ENCODE peak calls at places on chromosome 12, in four cellular contexts. A is K562, W is HepG2, V is H1. X is an unnamed sample.

GRCh38 chr12:92608418-92609091 is 94.2 kb upstream of the PLEKHG7 start:
- DNase-seq in A (peak; percentile 44), W (peak; percentile 25), V (no peak), X (peak; percentile 62)

GRCh38 chr12:111773801-111774551 is 7.2 kb downstream of the ALDH2 start:
- DNase-seq in A (no peak), W (peak; percentile 89), V (no peak), X (no peak)

GRCh38 chr12:94141004-94141764 is 7.2 kb upstream of the PLXNC1 start:
- DNase-seq in A (no peak), W (no peak), V (no peak), X (no peak)

GRCh38 chr12:123934829-123935228 is 37.8 kb downstream of the CCDC92 start:
- DNase-seq in A (peak; percentile 30), W (no peak), V (no peak), X (no peak)

GRCh38 chr12:75913502-75914110 is 118.0 kb downstream of the PHLDA1 start:
- DNase-seq in A (peak; percentile 17), W (no peak), V (no peak), X (no peak)

GRCh38 chr12:82688035-82688501 is 1.4 kb downstream of the TMTC2 start:
- DNase-seq in A (no peak), W (no peak), V (no peak), X (peak; percentile 27)

GRCh38 chr12:124727244-124727673 is 136.4 kb downstream of the SCARB1 start:
- DNase-seq in A (peak; percentile 58), W (peak; percentile 67), V (no peak), X (peak; percentile 86)

GRCh38 chr12:54958048-54958658 is 26.4 kb downstream of the TESPA1 start:
- DNase-seq in A (peak; percentile 72), W (peak; percentile 39), V (no peak), X (peak; percentile 70)

GRCh38 chr12:84874125-84874824 is 38.3 kb downstream of the SLC6A15 start:
- DNase-seq in A (peak; percentile 43), W (peak; percentile 38), V (no peak), X (peak; percentile 55)

GRCh38 chr12:15756822-15757221 is 32.4 kb downstream of the EPS8 start:
- DNase-seq in A (no peak), W (no peak), V (no peak), X (no peak)

GRCh38 chr12:51392556-51393237 is 1.5 kb upstream of the GALNT6 start:
- DNase-seq in A (no peak), W (no peak), V (no peak), X (peak; percentile 45)

GRCh38 chr12:51389302-51389999 is 1.8 kb downstream of the GALNT6 start:
- DNase-seq in A (peak; percentile 93), W (no peak), V (no peak), X (no peak)

GRCh38 chr12:51388826-51389225 is 2.4 kb downstream of the GALNT6 start:
- DNase-seq in A (no peak), W (no peak), V (no peak), X (no peak)

GRCh38 chr12:51390457-51391046 is 654 bp downstream of the GALNT6 start:
- DNase-seq in A (no peak), W (no peak), V (no peak), X (no peak)

DNA sequence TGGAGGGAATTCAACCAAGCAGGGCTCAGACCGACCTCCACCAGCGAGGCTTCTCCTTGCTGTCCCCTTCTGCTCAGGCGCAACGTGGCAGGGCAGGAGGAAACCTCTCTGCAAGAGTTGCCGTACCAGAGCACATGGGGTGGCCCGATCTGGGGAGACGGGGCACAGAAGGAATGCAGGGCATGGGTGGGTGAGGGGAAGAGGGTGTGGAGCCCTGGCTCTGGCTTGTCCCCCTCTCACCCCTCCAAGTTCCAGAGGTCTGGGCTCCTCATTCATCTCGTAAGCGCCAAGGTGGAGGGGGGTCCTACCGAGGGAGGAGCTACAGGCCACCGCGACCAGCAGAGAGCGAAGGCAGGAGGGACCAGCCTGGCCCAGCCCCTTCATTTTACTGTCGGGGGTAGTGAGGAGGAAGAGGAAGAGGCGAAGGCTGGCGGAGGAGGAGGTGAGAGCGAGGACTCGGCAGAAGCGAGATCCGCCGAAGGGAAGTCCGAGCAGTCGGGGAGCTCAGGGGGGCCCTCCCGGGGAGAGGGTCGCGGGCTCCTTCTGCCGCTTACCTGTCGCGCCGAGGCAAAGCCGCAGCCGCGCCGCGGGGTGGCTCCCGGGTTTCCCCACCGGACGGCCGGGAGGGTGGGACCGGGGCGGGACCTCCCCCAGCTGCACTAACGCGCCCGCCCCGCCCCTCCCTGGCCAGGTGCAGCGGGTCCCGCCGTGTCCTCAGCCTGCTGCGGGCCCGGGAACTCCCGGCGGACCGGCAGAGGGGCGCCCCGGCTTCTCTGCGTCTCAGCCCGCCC is at the start of gene GALNT6:
- DNase-seq in A (peak; percentile 70), W (no peak), V (peak; percentile 78), X (peak; percentile 28)
- TF ChIP-seq JUN in A (no peak), W (no peak), V (no peak), X (no peak)

GRCh38 chr12:3668479-3669165 is 84.3 kb downstream of the CRACR2A start:
- DNase-seq in A (no peak), W (no peak), V (no peak), X (no peak)
- H3K9ac ChIP-seq in A (no peak overlapping the region), W (no peak overlapping the region), V (no peak overlapping the region), X (no peak overlapping the region)

GRCh38 chr12:4114986-4115385 is 158.6 kb upstream of the CCND2 start:
- DNase-seq in A (peak; percentile 14), W (no peak), V (no peak), X (no peak)
- H3K4me2 ChIP-seq in A (no peak overlapping the region), W (no peak overlapping the region), V (peak overlapping the region; percentile 33), X (no peak overlapping the region)

GRCh38 chr12:67649165-67650126 is 901 bp downstream of the DYRK2 start:
- DNase-seq in A (peak; percentile 27), W (no peak), V (no peak), X (peak; percentile 25)
- TF ChIP-seq JUN in A (no peak), W (no peak), V (no peak), X (no peak)

GRCh38 chr12:53756300-53757094 is 4.7 kb upstream of the CISTR start:
- DNase-seq in A (no peak), W (no peak), V (no peak), X (no peak)
- H3K9ac ChIP-seq in A (no peak overlapping the region), W (no peak overlapping the region), V (no peak overlapping the region), X (no peak overlapping the region)

DNA sequence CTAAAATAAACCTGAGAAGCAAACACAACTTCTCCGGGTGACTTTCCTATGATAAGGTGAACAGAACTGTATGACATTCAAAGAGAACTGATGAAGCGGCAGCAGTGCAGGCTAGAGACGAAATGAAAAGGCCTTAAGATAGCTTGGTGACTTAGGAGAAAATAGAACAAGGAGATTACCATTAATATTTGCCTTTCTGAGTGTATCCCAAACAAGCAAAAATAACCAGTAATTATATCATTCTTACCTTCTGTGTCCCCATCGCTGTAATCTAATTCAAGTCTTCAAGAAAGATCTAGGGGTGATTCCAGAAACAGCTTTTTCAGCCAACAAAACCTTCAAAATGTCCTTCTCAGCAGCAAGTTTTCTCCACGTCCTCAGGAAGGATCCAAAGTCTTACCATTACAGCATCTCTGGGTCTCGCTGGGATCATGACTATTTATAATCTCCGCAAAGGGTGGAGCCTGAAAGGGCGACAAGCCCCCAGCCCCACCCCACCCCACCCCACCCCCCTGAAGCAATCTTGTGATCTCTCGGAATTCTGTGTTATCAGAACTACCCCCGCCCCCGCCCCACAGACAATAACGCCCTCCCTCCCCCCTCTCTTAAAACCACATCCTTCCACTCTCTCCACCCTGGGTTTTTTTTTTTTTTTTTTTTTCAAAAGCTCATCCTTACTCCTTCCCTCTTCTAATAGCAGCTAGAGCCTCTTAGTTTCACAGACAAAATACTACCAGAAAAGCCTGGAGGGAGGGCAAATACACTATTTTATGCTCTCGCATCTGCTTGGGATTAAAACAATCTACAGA is at the start of gene SLC2A3:
- DNase-seq in A (peak; percentile 87), W (peak; percentile 84), V (peak; percentile 53), X (peak; percentile 85)
- H3K4me2 ChIP-seq in A (peak within 1 kb of the TSS; percentile 93), W (peak within 1 kb of the TSS; percentile 79), V (peak within 1 kb of the TSS; percentile 68), X (peak within 1 kb of the TSS; percentile 95)

GRCh38 chr12:53623986-53624385 is 2.2 kb downstream of the ATF7 start:
- DNase-seq in A (peak; percentile 34), W (peak; percentile 52), V (no peak), X (peak; percentile 76)
- TF ChIP-seq JUN in A (no peak), W (no peak), V (no peak), X (no peak)

DNA sequence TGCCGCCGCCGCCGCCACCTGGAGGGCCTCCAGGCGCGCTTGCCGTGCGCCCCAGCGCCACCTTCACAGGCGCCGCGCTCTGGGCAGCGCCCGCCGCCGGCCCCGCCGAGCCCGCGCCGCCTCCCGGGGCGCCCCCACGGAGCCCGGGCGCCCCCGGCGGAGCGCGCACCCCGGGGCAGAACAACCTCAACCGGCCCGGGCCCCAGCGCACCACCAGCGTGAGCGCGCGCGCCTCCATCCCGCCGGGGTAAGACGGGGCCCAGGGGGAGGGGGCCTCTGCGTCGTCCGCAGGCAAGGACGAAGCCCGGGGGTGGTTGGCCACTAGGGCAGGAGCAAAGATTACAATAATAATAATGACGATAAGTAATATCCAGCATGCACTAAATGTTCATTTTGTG is 21.3 kb downstream of the DTX1 start:
- DNase-seq in A (no peak), W (no peak), V (no peak), X (no peak)
- H3K9ac ChIP-seq in A (no peak overlapping the region), W (no peak overlapping the region), V (no peak overlapping the region), X (no peak overlapping the region)

GRCh38 chr12:57461326-57461903 is 1.8 kb downstream of the GLI1 start:
- DNase-seq in A (peak; percentile 78), W (no peak), V (no peak), X (peak; percentile 28)
- H3K4me2 ChIP-seq in A (peak overlapping the region; percentile 85), W (peak overlapping the region; percentile 99), V (peak overlapping the region; percentile 95), X (peak overlapping the region; percentile 60)

X was measured in endothelial cell of umbilical vein.